ENCODE peak calls at places on chromosomes 4 and X, in five cellular contexts. Q is SHP77, W is mucosa of gallbladder, U is brain microvascular endothelial cell, K is sciatic nerve. R is an unnamed sample.

GRCh38 chr4:1998296-1998695 is 10.5 kb downstream of the NELFA start:
- DNase-seq in Q (no peak), W (no peak), U (no peak), K (no peak), R (no peak)

GRCh38 chrX:43861750-43862149 is 20.5 kb downstream of the MAOB start:
- DNase-seq in Q (no peak), W (peak), U (peak), K (no peak), R (no peak)

GRCh38 chr4:15883611-15884243 is 54.8 kb downstream of the FGFBP1 start:
- DNase-seq in Q (no peak), W (no peak), U (no peak), K (no peak), R (no peak)

GRCh38 chr4:40763228-40763716 is 13.5 kb downstream of the NSUN7 start:
- DNase-seq in Q (no peak), W (no peak), U (peak), K (no peak), R (no peak)

GRCh38 chr4:151709071-151709470 is 51.7 kb downstream of the GATB start:
- DNase-seq in Q (no peak), W (no peak), U (no peak), K (no peak), R (no peak)

GRCh38 chrX:118271770-118272169 is 74.1 kb upstream of the WDR44 start:
- DNase-seq in Q (no peak), W (no peak), U (peak), K (no peak), R (no peak)

GRCh38 chrX:11770320-11770719 is 12.3 kb downstream of the MSL3 start:
- DNase-seq in Q (no peak), W (peak), U (peak), K (no peak), R (no peak)

GRCh38 chr4:153466637-153467153 is 535 bp downstream of the TMEM131L start:
- DNase-seq in Q (no peak), W (no peak), U (no peak), K (no peak), R (no peak)

GRCh38 chr4:113328514-113328913 is 279.1 kb downstream of the ANK2 start:
- DNase-seq in Q (no peak), W (no peak), U (no peak), K (no peak), R (peak)

GRCh38 chrX:132292753-132293152 is 73.5 kb upstream of the RAP2C start:
- DNase-seq in Q (no peak), W (no peak), U (peak), K (no peak), R (no peak)

GRCh38 chr4:163072222-163072621 is 94.5 kb downstream of the NAF1 start:
- DNase-seq in Q (no peak), W (no peak), U (peak), K (no peak), R (no peak)

GRCh38 chr4:184310881-184311709 is 93.4 kb upstream of the ENPP6 start:
- DNase-seq in Q (no peak), W (peak), U (no peak), K (peak), R (peak)

GRCh38 chr4:477686-478085 is 21.3 kb downstream of the ZNF721 start:
- DNase-seq in Q (no peak), W (no peak), U (no peak), K (no peak), R (no peak)

GRCh38 chr4:87506974-87507701 is 22.0 kb downstream of the SPARCL1 start:
- DNase-seq in Q (no peak), W (no peak), U (peak), K (no peak), R (no peak)

GRCh38 chr4:6900956-6901355 is 8.7 kb upstream of the TBC1D14 start:
- DNase-seq in Q (no peak), W (no peak), U (no peak), K (no peak), R (no peak)

GRCh38 chrX:38110231-38110630 is 103.9 kb downstream of the SYTL5 start:
- DNase-seq in Q (no peak), W (no peak), U (no peak), K (no peak), R (no peak)

GRCh38 chrX:134849390-134849789 is 141.4 kb upstream of the SMIM10 start:
- DNase-seq in Q (no peak), W (no peak), U (peak), K (no peak), R (no peak)

GRCh38 chr4:169810325-169811323 is 52.9 kb upstream of the HPF1 start:
- DNase-seq in Q (peak), W (peak), U (peak), K (no peak), R (no peak)

GRCh38 chrX:146854281-146854680 is 39.7 kb upstream of the CXorf51A start:
- DNase-seq in Q (no peak), W (no peak), U (no peak), K (no peak), R (no peak)